ENCODE peak calls at places on chromosomes 11 and 22, in ten cellular contexts. T, R, I, A, D, C, B, S, X and F are unnamed samples.

GRCh38 chr22:46522743-46523300 is 14.6 kb downstream of the CELSR1 start:
- DNase-seq in T (no peak), R (peak; percentile 29), I (no peak), A (no peak), D (no peak), C (peak; percentile 87), B (peak; percentile 87), S (no peak), X (no peak), F (no peak)

GRCh38 chr11:23310276-23310675 is 450.0 kb upstream of the CCDC179 start:
- DNase-seq in T (peak; percentile 16), R (no peak), I (no peak), A (no peak), D (no peak), C (no peak), B (no peak), S (no peak), X (no peak), F (no peak)

GRCh38 chr22:25067851-25068421 is 115.4 kb downstream of the KIAA1671 start:
- DNase-seq in T (no peak), R (no peak), I (no peak), A (peak; percentile 84), D (no peak), C (peak; percentile 40), B (no peak), S (peak; percentile 65), X (no peak), F (no peak)

GRCh38 chr11:105774899-105775298 is 165.0 kb downstream of the GRIA4 start:
- DNase-seq in T (no peak), R (no peak), I (no peak), A (no peak), D (no peak), C (no peak), B (no peak), S (no peak), X (no peak), F (peak; percentile 51)

GRCh38 chr22:39300198-39300830 is 19.1 kb downstream of the RPL3 start:
- DNase-seq in T (peak; percentile 55), R (no peak), I (no peak), A (no peak), D (no peak), C (peak; percentile 67), B (no peak), S (no peak), X (no peak), F (peak; percentile 64)

GRCh38 chr11:83521647-83522596 is 235.8 kb upstream of the CCDC90B start:
- DNase-seq in T (peak; percentile 19), R (peak; percentile 40), I (no peak), A (no peak), D (no peak), C (peak; percentile 35), B (peak; percentile 6), S (no peak), X (no peak), F (peak; percentile 83)

GRCh38 chr11:102914238-102915043 is 39.7 kb upstream of the MMP12 start:
- DNase-seq in T (peak; percentile 67), R (no peak), I (no peak), A (no peak), D (no peak), C (peak; percentile 30), B (peak; percentile 15), S (no peak), X (no peak), F (peak; percentile 83)

GRCh38 chr22:28768701-28769393 is 3.6 kb upstream of the CCDC117 start:
- DNase-seq in T (no peak), R (peak; percentile 11), I (no peak), A (no peak), D (no peak), C (no peak), B (no peak), S (no peak), X (no peak), F (no peak)

GRCh38 chr11:125333354-125334077 is 162.5 kb downstream of the FEZ1 start:
- DNase-seq in T (no peak), R (no peak), I (no peak), A (no peak), D (no peak), C (no peak), B (no peak), S (no peak), X (no peak), F (no peak)

GRCh38 chr22:35629406-35630234 is 12.5 kb upstream of the MB start:
- DNase-seq in T (peak; percentile 99), R (no peak), I (no peak), A (peak; percentile 46), D (peak; percentile 94), C (peak; percentile 57), B (no peak), S (no peak), X (no peak), F (peak; percentile 97)

GRCh38 chr22:45072322-45072903 is 62.6 kb upstream of the PHF21B start:
- DNase-seq in T (peak; percentile 90), R (no peak), I (peak; percentile 40), A (no peak), D (no peak), C (peak; percentile 89), B (no peak), S (no peak), X (no peak), F (peak; percentile 91)

GRCh38 chr11:126355926-126356897 is 726 bp downstream of the ST3GAL4 start:
- DNase-seq in T (peak; percentile 60), R (no peak), I (no peak), A (no peak), D (peak; percentile 57), C (peak; percentile 68), B (peak; percentile 52), S (no peak), X (no peak), F (peak; percentile 51)

GRCh38 chr11:134669796-134670195 is 257.8 kb upstream of the B3GAT1 start:
- DNase-seq in T (no peak), R (no peak), I (no peak), A (no peak), D (no peak), C (no peak), B (no peak), S (no peak), X (no peak), F (no peak)